ENCODE peak calls at places on chromosomes 12 and 14, in four cellular contexts. W is prostate gland, G is upper lobe of right lung, C is mesothelial cell of epicardium. K is an unnamed sample.

GRCh38 chr12:123997033-123997822 is 24.2 kb downstream of the ZNF664 start:
- DNase-seq in C (no peak), W (no peak), G (no peak), K (no peak)

GRCh38 chr12:104006929-104007328 is 41.3 kb downstream of the TDG start:
- DNase-seq in C (no peak), G (no peak), W (no peak), K (no peak)

GRCh38 chr12:69405466-69405865 is 45.9 kb downstream of the YEATS4 start:
- DNase-seq in W (no peak), C (no peak), G (no peak), K (no peak)

GRCh38 chr12:27797301-27798025 is 17.4 kb upstream of the MANSC4 start:
- DNase-seq in C (no peak), W (no peak), G (no peak), K (no peak)

GRCh38 chr14:101499513-101499912 is 61.8 kb upstream of the DIO3 start:
- DNase-seq in W (no peak), C (no peak), G (no peak), K (no peak)

GRCh38 chr12:120466560-120467315 is 2.8 kb downstream of the SRSF9 start:
- DNase-seq in G (no peak), C (no peak), W (peak; percentile 11), K (peak; percentile 55)

GRCh38 chr14:32865827-32866376 is 72.8 kb upstream of the NPAS3 start:
- DNase-seq in W (no peak), G (no peak), C (no peak), K (no peak)

GRCh38 chr12:121942145-121942718 is 23.8 kb downstream of the CFAP251 start:
- DNase-seq in C (no peak), G (no peak), W (no peak), K (no peak)

GRCh38 chr12:5204271-5204670 is 160.6 kb downstream of the KCNA5 start:
- DNase-seq in C (no peak), W (no peak), G (no peak), K (no peak)

GRCh38 chr14:69860221-69860620 is 19.0 kb upstream of the SMOC1 start:
- DNase-seq in W (no peak), C (no peak), G (no peak), K (no peak)

GRCh38 chr12:116958402-116959197 is 47.9 kb downstream of the FBXW8 start:
- DNase-seq in G (no peak), C (no peak), W (no peak), K (no peak)

GRCh38 chr12:27576667-27577347 is 52.8 kb downstream of the PPFIBP1 start:
- DNase-seq in C (no peak), W (no peak), G (no peak), K (no peak)

GRCh38 chr14:86712727-86713126 is 1182.8 kb downstream of the FLRT2 start:
- DNase-seq in G (no peak), C (no peak), W (no peak), K (no peak)

GRCh38 chr12:88334271-88334670 is 192.2 kb downstream of the TMTC3 start:
- DNase-seq in W (peak; percentile 19), G (no peak), C (no peak), K (no peak)
- TF ChIP-seq CTCF in W (no peak), G (no peak), C (no peak), K (no peak)

DNA sequence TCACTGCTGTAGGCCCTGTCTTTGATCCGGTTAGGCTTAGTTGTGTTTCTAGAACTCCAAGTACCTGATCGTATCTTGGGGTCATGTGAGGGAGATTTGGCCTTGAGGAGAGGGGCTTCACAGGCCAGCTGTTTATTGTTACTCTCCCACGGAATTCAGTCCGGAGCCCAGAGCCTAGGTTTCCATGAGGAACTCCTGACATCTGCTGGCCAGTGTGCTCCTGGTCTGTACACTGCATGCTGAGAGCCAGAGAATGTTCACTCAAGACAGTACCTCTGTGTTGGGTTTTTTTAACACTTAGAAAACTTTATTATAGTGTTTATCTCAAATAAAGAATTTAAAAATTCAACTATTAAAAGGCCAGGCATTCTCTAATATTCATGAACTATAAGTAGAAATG is 341.0 kb upstream of the TMEM132C start:
- DNase-seq in W (no peak), C (no peak), G (no peak), K (peak; percentile 26)
- TF ChIP-seq CTCF in W (peak; percentile 41), C (no peak), G (peak; percentile 23), K (peak; percentile 56)

DNA sequence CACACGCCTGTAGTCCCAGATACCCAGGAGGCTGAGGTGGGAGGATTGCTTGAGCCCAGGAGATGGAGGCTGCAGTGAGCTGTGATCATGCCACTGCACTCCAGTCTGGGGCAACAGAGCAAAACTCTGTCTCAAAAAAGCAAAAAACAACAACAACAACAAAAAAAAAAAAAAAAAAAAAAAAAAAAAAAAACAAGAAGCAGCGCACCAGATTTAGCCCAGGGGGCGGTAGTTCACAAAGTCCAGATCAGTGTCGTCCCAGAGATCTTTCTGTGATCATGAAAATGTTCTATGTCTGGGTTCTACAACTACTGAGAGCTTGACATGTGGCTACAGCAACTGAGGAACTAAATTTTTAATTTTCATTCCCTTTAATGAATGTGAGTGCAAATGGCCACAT is 27.4 kb downstream of the OAS2 start:
- DNase-seq in C (no peak), W (no peak), G (no peak), K (no peak)
- TF ChIP-seq CTCF in C (peak; percentile 41), W (no peak), G (no peak), K (peak; percentile 55)

GRCh38 chr14:100317897-100318808 is 5.0 kb upstream of the SLC25A47 start:
- DNase-seq in W (peak; percentile 49), G (peak; percentile 90), C (no peak), K (peak; percentile 69)
- TF ChIP-seq CTCF in W (peak; percentile 73), G (peak; percentile 91), C (peak; percentile 49), K (peak; percentile 74)